ENCODE peak calls at places on chromosome 10, in seven cellular contexts. One of them, this sample, is unnamed.

GRCh38 chr10:52053522-52053921 is 260.6 kb upstream of the DKK1 start:
- DNase-seq in MM.1S: no peak
- DNase-seq in mammary epithelial cell: no peak
- DNase-seq in tibial artery: no peak
- DNase-seq in fibroblast of lung: no peak
- DNase-seq in right cardiac atrium: no peak
- DNase-seq in lower lobe of right lung: no peak
- DNase-seq in this sample: no peak

GRCh38 chr10:72796538-72796937 is 97.0 kb upstream of the OIT3 start:
- DNase-seq in lower lobe of right lung: no peak
- DNase-seq in fibroblast of lung: no peak
- DNase-seq in mammary epithelial cell: no peak
- DNase-seq in tibial artery: no peak
- DNase-seq in MM.1S: no peak
- DNase-seq in right cardiac atrium: no peak
- DNase-seq in this sample: no peak

GRCh38 chr10:11242443-11243386 is 225.0 kb downstream of the CELF2 start:
- DNase-seq in mammary epithelial cell: no peak
- DNase-seq in lower lobe of right lung: no peak
- DNase-seq in fibroblast of lung: peak; percentile 57
- DNase-seq in MM.1S: peak; percentile 93
- DNase-seq in tibial artery: no peak
- DNase-seq in right cardiac atrium: peak; percentile 89
- DNase-seq in this sample: no peak

GRCh38 chr10:60428387-60428737 is 38.7 kb upstream of the ANK3 start:
- DNase-seq in mammary epithelial cell: no peak
- DNase-seq in MM.1S: no peak
- DNase-seq in right cardiac atrium: peak; percentile 58
- DNase-seq in fibroblast of lung: peak; percentile 64
- DNase-seq in lower lobe of right lung: no peak
- DNase-seq in tibial artery: no peak
- DNase-seq in this sample: no peak

GRCh38 chr10:98378722-98379121 is 36.3 kb downstream of the PYROXD2 start:
- DNase-seq in tibial artery: no peak
- DNase-seq in fibroblast of lung: peak; percentile 65
- DNase-seq in MM.1S: no peak
- DNase-seq in mammary epithelial cell: no peak
- DNase-seq in lower lobe of right lung: no peak
- DNase-seq in right cardiac atrium: no peak
- DNase-seq in this sample: no peak

GRCh38 chr10:132688580-132689420 is 97.1 kb downstream of the NKX6-2 start:
- DNase-seq in right cardiac atrium: peak; percentile 15
- DNase-seq in lower lobe of right lung: peak; percentile 6
- DNase-seq in tibial artery: peak; percentile 48
- DNase-seq in fibroblast of lung: no peak
- DNase-seq in MM.1S: no peak
- DNase-seq in mammary epithelial cell: no peak
- DNase-seq in this sample: no peak

GRCh38 chr10:359093-359492 is 223.8 kb downstream of the ZMYND11 start:
- DNase-seq in right cardiac atrium: no peak
- DNase-seq in tibial artery: peak; percentile 37
- DNase-seq in fibroblast of lung: no peak
- DNase-seq in mammary epithelial cell: no peak
- DNase-seq in MM.1S: no peak
- DNase-seq in lower lobe of right lung: no peak
- DNase-seq in this sample: no peak

GRCh38 chr10:43997330-43997729 is 348.6 kb upstream of the ZNF32 start:
- DNase-seq in right cardiac atrium: no peak
- DNase-seq in lower lobe of right lung: no peak
- DNase-seq in tibial artery: no peak
- DNase-seq in MM.1S: no peak
- DNase-seq in fibroblast of lung: no peak
- DNase-seq in mammary epithelial cell: no peak
- DNase-seq in this sample: no peak

GRCh38 chr10:127036987-127037386 is 131.8 kb downstream of the DOCK1 start:
- DNase-seq in mammary epithelial cell: no peak
- DNase-seq in lower lobe of right lung: no peak
- DNase-seq in fibroblast of lung: no peak
- DNase-seq in right cardiac atrium: no peak
- DNase-seq in tibial artery: no peak
- DNase-seq in MM.1S: no peak
- DNase-seq in this sample: no peak

GRCh38 chr10:72353963-72354355 is 760 bp downstream of the DNAJB12 start:
- DNase-seq in fibroblast of lung: peak; percentile 30
- DNase-seq in lower lobe of right lung: no peak
- DNase-seq in tibial artery: peak; percentile 76
- DNase-seq in MM.1S: no peak
- DNase-seq in right cardiac atrium: peak; percentile 75
- DNase-seq in mammary epithelial cell: no peak
- DNase-seq in this sample: no peak

GRCh38 chr10:132477398-132478340 is 59.9 kb upstream of the INPP5A start:
- DNase-seq in fibroblast of lung: no peak
- DNase-seq in mammary epithelial cell: no peak
- DNase-seq in tibial artery: peak; percentile 57
- DNase-seq in right cardiac atrium: peak; percentile 57
- DNase-seq in MM.1S: no peak
- DNase-seq in lower lobe of right lung: peak; percentile 39
- DNase-seq in this sample: no peak

GRCh38 chr10:97853006-97853405 is 3.4 kb downstream of the GOLGA7B start:
- DNase-seq in MM.1S: no peak
- DNase-seq in right cardiac atrium: no peak
- DNase-seq in mammary epithelial cell: no peak
- DNase-seq in tibial artery: no peak
- DNase-seq in fibroblast of lung: no peak
- DNase-seq in lower lobe of right lung: no peak
- DNase-seq in this sample: no peak

GRCh38 chr10:91705948-91706670 is 73.2 kb upstream of the PPP1R3C start:
- DNase-seq in mammary epithelial cell: no peak
- DNase-seq in tibial artery: no peak
- DNase-seq in MM.1S: no peak
- DNase-seq in lower lobe of right lung: no peak
- DNase-seq in right cardiac atrium: no peak
- DNase-seq in fibroblast of lung: no peak
- DNase-seq in this sample: no peak

GRCh38 chr10:36888925-36889573 is 236.3 kb upstream of the ANKRD30A start:
- DNase-seq in fibroblast of lung: no peak
- DNase-seq in lower lobe of right lung: no peak
- DNase-seq in mammary epithelial cell: peak; percentile 31
- DNase-seq in tibial artery: no peak
- DNase-seq in MM.1S: peak; percentile 62
- DNase-seq in right cardiac atrium: no peak
- DNase-seq in this sample: no peak

GRCh38 chr10:12050528-12050927 is 7.9 kb upstream of the UPF2 start:
- DNase-seq in tibial artery: no peak
- DNase-seq in right cardiac atrium: no peak
- DNase-seq in mammary epithelial cell: no peak
- DNase-seq in lower lobe of right lung: no peak
- DNase-seq in MM.1S: no peak
- DNase-seq in fibroblast of lung: peak; percentile 32
- DNase-seq in this sample: no peak

GRCh38 chr10:21764790-21765189 is 230.8 kb downstream of the MLLT10 start:
- DNase-seq in fibroblast of lung: no peak
- DNase-seq in tibial artery: no peak
- DNase-seq in lower lobe of right lung: no peak
- DNase-seq in right cardiac atrium: no peak
- DNase-seq in MM.1S: no peak
- DNase-seq in mammary epithelial cell: no peak
- DNase-seq in this sample: no peak

GRCh38 chr10:9863559-9864121 is 1154.0 kb upstream of the CELF2 start:
- DNase-seq in fibroblast of lung: no peak
- DNase-seq in right cardiac atrium: no peak
- DNase-seq in MM.1S: no peak
- DNase-seq in lower lobe of right lung: no peak
- DNase-seq in tibial artery: no peak
- DNase-seq in mammary epithelial cell: no peak
- DNase-seq in this sample: no peak

GRCh38 chr10:89979726-89980125 is 278.3 kb downstream of the KIF20B start:
- DNase-seq in fibroblast of lung: no peak
- DNase-seq in right cardiac atrium: no peak
- DNase-seq in MM.1S: no peak
- DNase-seq in mammary epithelial cell: no peak
- DNase-seq in lower lobe of right lung: no peak
- DNase-seq in tibial artery: no peak
- DNase-seq in this sample: no peak

GRCh38 chr10:75187961-75188426 is 22.6 kb upstream of the VDAC2 start:
- DNase-seq in fibroblast of lung: peak; percentile 56
- DNase-seq in lower lobe of right lung: no peak
- DNase-seq in right cardiac atrium: no peak
- DNase-seq in mammary epithelial cell: peak; percentile 75
- DNase-seq in tibial artery: peak; percentile 66
- DNase-seq in MM.1S: peak; percentile 85
- DNase-seq in this sample: no peak

GRCh38 chr10:27451054-27451453 is 53.0 kb upstream of the RAB18 start:
- DNase-seq in fibroblast of lung: no peak
- DNase-seq in mammary epithelial cell: no peak
- DNase-seq in MM.1S: no peak
- DNase-seq in lower lobe of right lung: no peak
- DNase-seq in right cardiac atrium: no peak
- DNase-seq in tibial artery: no peak
- DNase-seq in this sample: no peak

GRCh38 chr10:110638319-110638718 is 5.8 kb upstream of the RBM20 start:
- DNase-seq in lower lobe of right lung: no peak
- DNase-seq in fibroblast of lung: no peak
- DNase-seq in tibial artery: no peak
- DNase-seq in right cardiac atrium: no peak
- DNase-seq in mammary epithelial cell: no peak
- DNase-seq in MM.1S: no peak
- DNase-seq in this sample: no peak

GRCh38 chr10:48742891-48743845 is 58.5 kb downstream of the WDFY4 start:
- DNase-seq in right cardiac atrium: no peak
- DNase-seq in lower lobe of right lung: no peak
- DNase-seq in fibroblast of lung: no peak
- DNase-seq in MM.1S: no peak
- DNase-seq in tibial artery: no peak
- DNase-seq in mammary epithelial cell: no peak
- DNase-seq in this sample: no peak

GRCh38 chr10:73110345-73110849 is at the start of gene NUDT13:
- DNase-seq in fibroblast of lung: peak; percentile 73
- DNase-seq in right cardiac atrium: peak; percentile 73
- DNase-seq in lower lobe of right lung: peak; percentile 59
- DNase-seq in MM.1S: peak; percentile 86
- DNase-seq in mammary epithelial cell: peak; percentile 83
- DNase-seq in tibial artery: peak; percentile 85
- DNase-seq in this sample: no peak

GRCh38 chr10:81963606-81964005 is 88.6 kb downstream of the NRG3 start:
- DNase-seq in fibroblast of lung: peak; percentile 6
- DNase-seq in right cardiac atrium: no peak
- DNase-seq in lower lobe of right lung: no peak
- DNase-seq in MM.1S: no peak
- DNase-seq in mammary epithelial cell: no peak
- DNase-seq in tibial artery: no peak
- DNase-seq in this sample: no peak

GRCh38 chr10:70201105-70201504 is 30.8 kb upstream of the SAR1A start:
- DNase-seq in mammary epithelial cell: no peak
- DNase-seq in fibroblast of lung: no peak
- DNase-seq in lower lobe of right lung: no peak
- DNase-seq in tibial artery: no peak
- DNase-seq in MM.1S: no peak
- DNase-seq in right cardiac atrium: no peak
- DNase-seq in this sample: no peak

GRCh38 chr10:10780746-10781145 is 236.9 kb upstream of the CELF2 start:
- DNase-seq in mammary epithelial cell: no peak
- DNase-seq in fibroblast of lung: peak; percentile 63
- DNase-seq in right cardiac atrium: no peak
- DNase-seq in lower lobe of right lung: no peak
- DNase-seq in MM.1S: no peak
- DNase-seq in tibial artery: no peak
- DNase-seq in this sample: no peak

GRCh38 chr10:69715156-69715898 is 85.3 kb downstream of the FAM241B start:
- DNase-seq in mammary epithelial cell: peak; percentile 26
- DNase-seq in tibial artery: no peak
- DNase-seq in MM.1S: no peak
- DNase-seq in right cardiac atrium: no peak
- DNase-seq in lower lobe of right lung: no peak
- DNase-seq in fibroblast of lung: peak; percentile 73
- DNase-seq in this sample: no peak

DNA sequence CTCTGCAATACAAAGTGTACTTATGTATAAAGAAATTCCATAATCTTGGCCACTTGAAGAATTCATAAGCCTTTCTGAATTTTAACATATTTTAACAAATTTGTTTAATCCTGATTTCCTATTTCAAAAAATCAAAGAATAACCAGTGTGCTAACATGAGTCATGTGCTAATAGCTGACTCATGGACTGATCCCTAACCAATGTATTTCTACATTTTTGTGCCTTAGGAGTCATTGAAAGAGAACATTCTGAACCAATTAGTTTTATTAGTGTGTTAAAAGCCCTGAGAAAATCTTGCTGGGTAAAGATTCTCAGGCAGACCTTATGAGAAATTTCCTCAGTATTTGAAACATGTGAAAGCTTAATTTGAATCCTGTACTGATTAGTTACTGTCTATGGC is 73.1 kb upstream of the CCAR1 start:
- DNase-seq in MM.1S: no peak
- DNase-seq in tibial artery: no peak
- DNase-seq in fibroblast of lung: peak; percentile 86
- DNase-seq in right cardiac atrium: no peak
- DNase-seq in mammary epithelial cell: peak; percentile 76
- DNase-seq in lower lobe of right lung: no peak
- DNase-seq in this sample: peak; percentile 12
- H3K27ac ChIP-seq in MM.1S: no peak overlapping the region
- H3K27ac ChIP-seq in tibial artery: peak overlapping the region; percentile 67
- H3K27ac ChIP-seq in fibroblast of lung: peak overlapping the region; percentile 53
- H3K27ac ChIP-seq in right cardiac atrium: no peak overlapping the region
- H3K27ac ChIP-seq in mammary epithelial cell: peak overlapping the region; percentile 67
- H3K27ac ChIP-seq in lower lobe of right lung: no peak overlapping the region
- H3K27ac ChIP-seq in this sample: peak overlapping the region; percentile 93

GRCh38 chr10:111707066-111707465 is 476.5 kb downstream of the GPAM start:
- DNase-seq in fibroblast of lung: no peak
- DNase-seq in right cardiac atrium: no peak
- DNase-seq in tibial artery: no peak
- DNase-seq in MM.1S: no peak
- DNase-seq in lower lobe of right lung: no peak
- DNase-seq in mammary epithelial cell: no peak
- DNase-seq in this sample: no peak
- H3K27ac ChIP-seq in fibroblast of lung: no peak overlapping the region
- H3K27ac ChIP-seq in right cardiac atrium: no peak overlapping the region
- H3K27ac ChIP-seq in tibial artery: no peak overlapping the region
- H3K27ac ChIP-seq in MM.1S: no peak overlapping the region
- H3K27ac ChIP-seq in lower lobe of right lung: no peak overlapping the region
- H3K27ac ChIP-seq in mammary epithelial cell: no peak overlapping the region
- H3K27ac ChIP-seq in this sample: no peak overlapping the region

GRCh38 chr10:77248104-77248503 is 389.5 kb downstream of the KCNMA1 start:
- DNase-seq in right cardiac atrium: no peak
- DNase-seq in MM.1S: no peak
- DNase-seq in lower lobe of right lung: no peak
- DNase-seq in mammary epithelial cell: no peak
- DNase-seq in fibroblast of lung: no peak
- DNase-seq in tibial artery: no peak
- DNase-seq in this sample: no peak
- H3K27ac ChIP-seq in right cardiac atrium: no peak overlapping the region
- H3K27ac ChIP-seq in MM.1S: no peak overlapping the region
- H3K27ac ChIP-seq in lower lobe of right lung: no peak overlapping the region
- H3K27ac ChIP-seq in mammary epithelial cell: no peak overlapping the region
- H3K27ac ChIP-seq in fibroblast of lung: no peak overlapping the region
- H3K27ac ChIP-seq in tibial artery: peak overlapping the region; percentile 82
- H3K27ac ChIP-seq in this sample: no peak overlapping the region

GRCh38 chr10:119209050-119209735 is 1.8 kb downstream of the GRK5 start:
- DNase-seq in lower lobe of right lung: peak; percentile 70
- DNase-seq in fibroblast of lung: peak; percentile 52
- DNase-seq in mammary epithelial cell: no peak
- DNase-seq in tibial artery: peak; percentile 83
- DNase-seq in MM.1S: no peak
- DNase-seq in right cardiac atrium: peak; percentile 80
- DNase-seq in this sample: no peak
- H3K27ac ChIP-seq in lower lobe of right lung: peak overlapping the region; percentile 84
- H3K27ac ChIP-seq in fibroblast of lung: peak overlapping the region; percentile 84
- H3K27ac ChIP-seq in mammary epithelial cell: no peak overlapping the region
- H3K27ac ChIP-seq in tibial artery: peak overlapping the region; percentile 90
- H3K27ac ChIP-seq in MM.1S: no peak overlapping the region
- H3K27ac ChIP-seq in right cardiac atrium: peak overlapping the region; percentile 75
- H3K27ac ChIP-seq in this sample: peak overlapping the region; percentile 88